ENCODE peak calls at places on chromosomes 6 and 20, in ten cellular contexts. P is HFF-Myc, O is heart left ventricle, V is AG04449, C is fibroblast of mammary gland, K is GM12865, E is stomach, J is fibroblast of lung, U is tibial nerve, X is fibroblast of pulmonary artery. L is an unnamed sample.

GRCh38 chr6:118569498-118569897 is 21.4 kb downstream of the PLN start:
- DNase-seq in O (no peak), X (no peak), K (no peak), V (no peak), C (no peak), E (no peak), U (no peak), P (no peak), J (no peak), L (no peak)

GRCh38 chr6:38542031-38542430 is 97.7 kb downstream of the BTBD9 start:
- DNase-seq in O (no peak), P (no peak), U (no peak), J (peak; percentile 89), V (no peak), X (peak; percentile 49), C (peak; percentile 49), K (no peak), E (no peak), L (no peak)

GRCh38 chr20:22346716-22347115 is 237.7 kb downstream of the FOXA2 start:
- DNase-seq in X (no peak), C (no peak), K (peak; percentile 25), P (no peak), O (no peak), E (no peak), V (no peak), J (no peak), U (no peak), L (no peak)

GRCh38 chr6:16108996-16109658 is 19.8 kb upstream of the MYLIP start:
- DNase-seq in V (no peak), E (peak; percentile 87), C (no peak), P (no peak), U (no peak), J (peak; percentile 5), K (no peak), X (peak; percentile 41), O (no peak), L (no peak)

GRCh38 chr6:22877946-22878705 is 308.8 kb downstream of the HDGFL1 start:
- DNase-seq in U (no peak), P (no peak), X (peak; percentile 77), J (peak; percentile 69), K (no peak), C (peak; percentile 47), E (no peak), V (peak; percentile 97), O (no peak), L (no peak)

GRCh38 chr20:19820520-19821211 is 62.6 kb downstream of the RIN2 start:
- DNase-seq in O (no peak), P (no peak), E (no peak), C (no peak), X (no peak), U (no peak), V (no peak), J (no peak), K (peak; percentile 38), L (no peak)

GRCh38 chr20:4767084-4767483 is 45.4 kb downstream of the PRND start:
- DNase-seq in J (no peak), K (no peak), E (no peak), O (no peak), P (no peak), U (no peak), C (no peak), X (no peak), V (no peak), L (no peak)

GRCh38 chr6:6713660-6714446 is 125.3 kb downstream of the LY86 start:
- DNase-seq in X (no peak), O (no peak), C (peak; percentile 85), V (no peak), P (no peak), K (peak; percentile 23), J (peak; percentile 71), E (no peak), U (peak; percentile 26), L (no peak)

GRCh38 chr6:83853178-83853967 is at the start of gene RIPPLY2:
- DNase-seq in X (peak; percentile 33), P (no peak), J (peak; percentile 56), U (no peak), K (no peak), V (no peak), E (no peak), C (peak; percentile 50), O (peak; percentile 56), L (peak; percentile 84)

GRCh38 chr20:57384953-57385761 is 6.0 kb upstream of the RBM38 start:
- DNase-seq in K (no peak), E (no peak), O (peak; percentile 51), J (no peak), P (no peak), X (no peak), V (no peak), U (no peak), C (no peak), L (no peak)

GRCh38 chr6:95232477-95232876 is 344.9 kb upstream of the MANEA start:
- DNase-seq in P (no peak), U (no peak), E (no peak), O (no peak), K (no peak), V (no peak), X (no peak), J (peak; percentile 77), C (peak; percentile 35), L (no peak)

GRCh38 chr20:40471261-40471629 is 217.8 kb downstream of the MAFB start:
- DNase-seq in X (no peak), U (no peak), J (no peak), K (peak; percentile 23), P (no peak), O (no peak), V (no peak), C (peak; percentile 27), E (no peak), L (no peak)

GRCh38 chr6:106572875-106573575 is 56.3 kb downstream of the RTN4IP1 start:
- DNase-seq in O (no peak), J (no peak), V (no peak), C (no peak), K (no peak), P (no peak), E (no peak), X (no peak), U (no peak), L (no peak)

GRCh38 chr6:128569737-128570438 is 49.5 kb upstream of the PTPRK start:
- DNase-seq in J (peak; percentile 77), C (peak; percentile 90), V (peak; percentile 83), P (peak; percentile 87), O (no peak), E (no peak), X (peak; percentile 73), K (no peak), U (no peak), L (no peak)

GRCh38 chr20:57080796-57081195 is 185.6 kb downstream of the BMP7 start:
- DNase-seq in C (peak; percentile 55), P (peak; percentile 42), X (no peak), J (no peak), E (no peak), K (no peak), U (no peak), O (no peak), V (no peak), L (no peak)

GRCh38 chr20:2673453-2673852 is 9.4 kb upstream of the IDH3B start:
- DNase-seq in X (no peak), E (no peak), K (no peak), J (no peak), U (no peak), C (no peak), V (no peak), P (no peak), O (no peak), L (no peak)

GRCh38 chr20:2672446-2672845 is 8.4 kb upstream of the IDH3B start:
- DNase-seq in K (no peak), X (no peak), J (no peak), O (no peak), C (no peak), V (no peak), U (no peak), E (no peak), P (no peak), L (no peak)

DNA sequence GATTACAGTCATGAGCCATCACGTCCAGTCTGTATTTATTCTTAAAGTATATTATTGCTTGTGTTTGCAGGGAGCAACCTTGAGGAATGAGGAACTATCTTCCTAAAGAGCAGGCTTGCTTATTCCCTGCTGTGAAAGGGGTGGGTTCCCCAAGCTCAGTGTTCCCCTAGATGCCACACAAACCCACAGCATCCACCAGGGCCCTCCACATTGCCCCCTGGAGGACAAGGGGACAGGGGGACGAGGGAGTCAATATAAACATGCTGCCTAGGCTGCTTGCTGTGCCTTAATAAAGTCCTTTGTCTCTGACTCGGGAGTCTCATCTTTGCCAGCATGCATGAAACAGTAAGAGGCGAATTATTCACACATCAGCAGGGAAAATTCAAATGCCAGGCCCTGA is 8.0 kb upstream of the IDH3B start:
- DNase-seq in P (no peak), J (no peak), E (no peak), V (no peak), K (no peak), U (no peak), C (no peak), X (no peak), O (no peak), L (no peak)
- TF ChIP-seq CTCF in P (peak; percentile 42), J (peak; percentile 4), E (no peak), V (peak; percentile 3), K (peak; percentile 13), U (no peak), C (peak; percentile 17), X (peak; percentile 16), O (no peak), L (no peak)

DNA sequence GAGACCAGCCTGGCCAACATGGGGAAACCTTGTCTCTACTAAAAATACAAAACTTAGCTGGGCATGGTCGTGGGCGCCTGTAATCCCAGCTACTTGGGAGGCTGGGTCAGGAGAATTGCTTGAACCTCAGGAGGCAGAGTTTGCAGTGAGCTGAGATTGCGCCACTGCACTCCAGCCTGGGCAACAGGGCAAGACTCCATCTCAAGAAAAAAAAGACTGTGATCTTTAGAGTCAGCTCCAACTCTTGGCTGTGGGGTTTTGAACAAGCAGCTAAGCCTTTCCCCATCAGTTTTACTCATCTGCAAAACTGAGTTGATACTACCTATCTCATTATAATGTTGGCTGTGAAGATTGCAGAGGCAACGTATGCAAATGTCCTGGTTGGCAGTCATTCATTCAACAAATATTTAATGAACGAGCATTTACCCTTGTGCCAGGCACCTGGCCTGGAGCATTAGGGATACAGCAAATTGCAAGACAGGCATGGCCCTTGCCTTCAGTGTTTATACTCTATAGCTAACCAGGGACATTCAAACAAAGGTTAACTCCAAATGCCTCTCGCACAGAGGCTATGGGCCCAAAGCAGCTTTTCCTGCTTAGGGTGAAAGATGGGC is 37.9 kb downstream of the ILRUN start:
- DNase-seq in K (no peak), E (peak; percentile 62), O (no peak), C (no peak), J (no peak), V (no peak), X (no peak), U (no peak), P (no peak), L (no peak)
- H3K4me3 ChIP-seq in K (no peak overlapping the region), E (no peak overlapping the region), O (no peak overlapping the region), C (no peak overlapping the region), J (no peak overlapping the region), V (no peak overlapping the region), X (no peak overlapping the region), U (no peak overlapping the region), P (no peak overlapping the region), L (no peak overlapping the region)

GRCh38 chr20:25697132-25697446 is 436 bp upstream of the ZNF337 start:
- DNase-seq in K (no peak), X (no peak), U (no peak), P (no peak), C (no peak), J (no peak), E (no peak), V (no peak), O (no peak), L (no peak)
- TF ChIP-seq CTCF in K (no peak), X (no peak), U (no peak), P (no peak), C (no peak), J (no peak), E (no peak), V (no peak), O (no peak), L (no peak)

GRCh38 chr20:45372646-45373352 is 5.3 kb downstream of the TP53TG5 start:
- DNase-seq in K (no peak), X (no peak), C (no peak), J (no peak), P (no peak), V (no peak), O (no peak), U (no peak), E (no peak), L (peak; percentile 82)
- H3K4me3 ChIP-seq in K (no peak overlapping the region), X (peak overlapping the region; percentile 54), C (no peak overlapping the region), J (peak overlapping the region; percentile 55), P (no peak overlapping the region), V (no peak overlapping the region), O (peak overlapping the region; percentile 53), U (peak overlapping the region; percentile 55), E (peak overlapping the region; percentile 48), L (no peak overlapping the region)

L was measured in upper lobe of left lung.